ENCODE peak calls at places on chromosome 5, in four cellular contexts. O, Z, H and N are unnamed samples.

GRCh38 chr5:142405814-142406395 is 81.1 kb upstream of the SPRY4 start:
- DNase-seq in O (no peak), Z (no peak), H (no peak), N (peak; percentile 24)

GRCh38 chr5:130278136-130278535 is 373.9 kb downstream of the CHSY3 start:
- DNase-seq in O (no peak), Z (no peak), H (no peak), N (no peak)

GRCh38 chr5:179696605-179697004 is 2.2 kb upstream of the CANX start:
- DNase-seq in O (no peak), Z (no peak), H (no peak), N (no peak)

GRCh38 chr5:141650851-141651727 is at the start of gene FCHSD1:
- DNase-seq in O (peak; percentile 88), Z (peak; percentile 72), H (peak; percentile 82), N (peak; percentile 97)

GRCh38 chr5:144864113-144864512 is 693.4 kb downstream of the KCTD16 start:
- DNase-seq in O (no peak), Z (no peak), H (no peak), N (no peak)

GRCh38 chr5:109946610-109947009 is 256.9 kb downstream of the MAN2A1 start:
- DNase-seq in O (no peak), Z (no peak), H (no peak), N (no peak)

GRCh38 chr5:97797994-97798451 is 615.0 kb upstream of the RIOK2 start:
- DNase-seq in O (no peak), Z (no peak), H (no peak), N (no peak)

GRCh38 chr5:138371454-138371853 is 19.0 kb downstream of the KDM3B start:
- DNase-seq in O (no peak), Z (no peak), H (no peak), N (no peak)

GRCh38 chr5:164230341-164230740 is 724.9 kb downstream of the MAT2B start:
- DNase-seq in O (no peak), Z (no peak), H (no peak), N (no peak)

GRCh38 chr5:5432020-5432707 is 9.7 kb downstream of the ICE1 start:
- DNase-seq in O (no peak), Z (no peak), H (no peak), N (peak; percentile 37)

GRCh38 chr5:124176692-124177091 is 569.7 kb downstream of the ZNF608 start:
- DNase-seq in O (peak; percentile 36), Z (no peak), H (no peak), N (no peak)

GRCh38 chr5:167570431-167570830 is 721.0 kb upstream of the WWC1 start:
- DNase-seq in O (no peak), Z (no peak), H (no peak), N (no peak)

GRCh38 chr5:133610489-133611356 is 1.6 kb downstream of the FSTL4 start:
- DNase-seq in O (peak; percentile 45), Z (no peak), H (peak; percentile 29), N (peak; percentile 82)